ENCODE peak calls at places on chromosomes 12 and 14, in nine cellular contexts. Y, Z, Q, R, G, L, U, H and E are unnamed samples.

GRCh38 chr12:3493225-3494049 is 2.4 kb downstream of the PRMT8 start:
- DNase-seq in Z (no peak), R (no peak), Q (no peak), Y (no peak), U (no peak), H (no peak), L (no peak), G (no peak), E (no peak)

GRCh38 chr12:30425445-30425844 is 270.2 kb downstream of the IPO8 start:
- DNase-seq in Q (no peak), U (no peak), Y (no peak), Z (no peak), H (no peak), L (no peak), G (no peak), R (no peak), E (no peak)

GRCh38 chr14:97956944-97957343 is 1159.8 kb downstream of the VRK1 start:
- DNase-seq in H (no peak), Z (no peak), U (no peak), L (no peak), R (no peak), Y (no peak), G (no peak), Q (no peak), E (no peak)

GRCh38 chr12:102343361-102344121 is 136.8 kb downstream of the IGF1 start:
- DNase-seq in Y (no peak), Q (peak; percentile 55), G (no peak), R (no peak), H (no peak), L (peak; percentile 12), U (no peak), Z (peak; percentile 5), E (no peak)

GRCh38 chr14:21406213-21406612 is 22.4 kb upstream of the SUPT16H start:
- DNase-seq in Y (no peak), H (no peak), R (no peak), Q (no peak), U (no peak), Z (no peak), G (no peak), L (no peak), E (no peak)

GRCh38 chr12:64884164-64884542 is 59.7 kb downstream of the TBC1D30 start:
- DNase-seq in Y (no peak), Z (no peak), L (no peak), U (no peak), G (no peak), Q (no peak), R (no peak), H (no peak), E (no peak)

GRCh38 chr12:102023343-102023930 is 38.4 kb downstream of the WASHC3 start:
- DNase-seq in Q (peak; percentile 64), U (no peak), Y (peak; percentile 77), G (no peak), H (no peak), Z (peak; percentile 79), L (no peak), R (no peak), E (peak; percentile 28)

GRCh38 chr12:129379076-129379804 is 524.6 kb downstream of the TMEM132D start:
- DNase-seq in L (no peak), R (no peak), Y (no peak), Z (no peak), H (no peak), U (no peak), Q (no peak), G (no peak), E (no peak)

GRCh38 chr12:59164226-59164625 is 243.9 kb upstream of the LRIG3 start:
- DNase-seq in Z (no peak), Y (peak; percentile 11), U (no peak), H (no peak), L (no peak), G (no peak), R (no peak), Q (no peak), E (no peak)

GRCh38 chr12:59166457-59166856 is 246.2 kb upstream of the LRIG3 start:
- DNase-seq in Z (no peak), Y (no peak), L (no peak), G (no peak), U (no peak), R (no peak), Q (peak; percentile 3), H (no peak), E (no peak)

DNA sequence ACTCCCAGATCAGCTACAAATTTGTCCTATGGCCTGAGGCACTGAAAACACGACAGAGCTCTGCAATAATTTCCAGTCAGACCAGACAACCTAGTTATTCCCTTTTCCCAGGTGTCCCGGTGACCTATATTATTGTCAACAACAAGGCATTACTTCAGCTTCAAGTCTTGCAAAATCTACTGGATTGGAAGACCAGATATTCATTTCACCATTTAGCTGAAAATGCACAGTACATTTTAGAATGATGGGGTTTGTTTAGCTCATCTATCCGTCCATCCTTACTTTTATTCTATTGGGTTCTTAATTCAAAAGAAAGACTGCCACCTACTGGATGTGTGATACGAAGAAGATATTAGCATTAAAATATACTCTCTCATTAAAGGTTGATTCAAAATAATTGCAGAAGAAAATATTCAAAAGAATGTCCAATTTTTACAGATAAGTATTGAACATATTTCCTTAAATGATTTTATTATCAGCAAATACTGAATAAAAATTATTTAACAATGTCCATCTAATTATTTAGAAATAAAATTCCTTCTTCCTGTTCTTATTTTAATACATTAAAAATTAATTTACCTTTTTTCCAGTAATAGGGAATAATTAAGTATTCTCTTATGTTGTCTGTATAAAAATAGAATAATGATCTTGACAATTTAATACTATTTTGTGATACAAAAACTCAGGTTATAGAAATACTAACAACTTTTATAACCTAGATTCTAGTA is 244.9 kb upstream of the LRIG3 start:
- DNase-seq in R (no peak), G (no peak), L (peak; percentile 41), U (peak; percentile 64), Z (peak; percentile 74), Y (peak; percentile 59), Q (peak; percentile 54), H (no peak), E (no peak)
- TF ChIP-seq CTCF in R (peak; percentile 48), G (peak; percentile 46), L (peak; percentile 30), U (peak; percentile 81), Z (peak; percentile 47), Y (peak; percentile 49), Q (peak; percentile 47), H (peak; percentile 57), E (peak; percentile 15)

GRCh38 chr14:92907316-92907911 is 15.5 kb upstream of the CHGA start:
- DNase-seq in Y (no peak), Z (no peak), G (no peak), U (no peak), R (no peak), Q (no peak), L (no peak), H (no peak), E (no peak)

GRCh38 chr14:92906420-92906819 is 16.5 kb upstream of the CHGA start:
- DNase-seq in Z (no peak), H (no peak), Q (no peak), U (no peak), Y (no peak), L (no peak), R (no peak), G (no peak), E (no peak)

GRCh38 chr14:92903359-92903758 is 19.6 kb upstream of the CHGA start:
- DNase-seq in U (no peak), H (no peak), G (no peak), Z (no peak), L (no peak), Y (no peak), R (no peak), Q (no peak), E (no peak)

GRCh38 chr14:92906823-92907222 is 16.1 kb upstream of the CHGA start:
- DNase-seq in G (no peak), H (no peak), Z (no peak), Y (no peak), L (no peak), U (no peak), Q (no peak), R (no peak), E (no peak)

GRCh38 chr14:92905667-92906066 is 17.3 kb upstream of the CHGA start:
- DNase-seq in U (no peak), G (no peak), Q (no peak), L (no peak), Z (no peak), R (no peak), H (no peak), Y (no peak), E (no peak)
- H3K4me3 ChIP-seq in U (no peak overlapping the region), G (no peak overlapping the region), Q (no peak overlapping the region), L (no peak overlapping the region), Z (no peak overlapping the region), R (no peak overlapping the region), H (no peak overlapping the region), Y (no peak overlapping the region), E (no peak overlapping the region)

DNA sequence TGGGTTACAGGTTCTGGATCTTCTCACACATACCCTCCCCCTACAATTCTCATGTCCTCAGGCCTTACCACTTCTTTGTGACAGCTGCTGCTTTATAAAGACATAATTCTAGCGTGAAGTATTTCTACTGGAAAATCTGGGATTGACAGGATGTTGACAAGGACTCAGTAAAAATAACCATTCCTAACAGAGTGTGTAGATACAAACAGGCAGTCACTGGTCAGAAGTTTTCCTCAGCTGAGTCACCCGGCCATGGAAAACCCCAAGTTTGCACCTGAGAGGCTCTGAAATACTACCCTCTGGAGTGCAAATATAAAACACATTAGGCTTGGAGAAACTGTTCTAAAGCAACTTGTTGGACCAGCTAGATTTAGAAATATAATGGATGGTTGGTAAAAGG is 54.4 kb downstream of the SPPL3 start:
- DNase-seq in R (no peak), U (peak; percentile 86), L (peak; percentile 90), G (no peak), Q (peak; percentile 61), Y (peak; percentile 53), H (no peak), Z (peak; percentile 75), E (no peak)
- TF ChIP-seq CTCF in R (no peak), U (no peak), L (no peak), G (no peak), Q (no peak), Y (no peak), H (no peak), Z (peak; percentile 24), E (no peak)

GRCh38 chr14:106843376-106843775 is 1317.0 kb downstream of the TMEM121 start:
- DNase-seq in L (no peak), U (no peak), G (no peak), Z (no peak), Q (no peak), H (no peak), R (no peak), Y (no peak), E (no peak)

GRCh38 chr14:106845286-106846087 is 1319.1 kb downstream of the TMEM121 start:
- DNase-seq in R (peak; percentile 49), Z (no peak), Y (no peak), Q (peak; percentile 55), L (no peak), U (peak; percentile 69), G (no peak), H (peak; percentile 76), E (no peak)

GRCh38 chr14:106844608-106845285 is 1318.4 kb downstream of the TMEM121 start:
- DNase-seq in Q (peak; percentile 74), Z (no peak), G (peak; percentile 75), L (no peak), H (peak; percentile 88), U (peak; percentile 51), Y (no peak), R (peak; percentile 79), E (no peak)

GRCh38 chr14:106842687-106843086 is 1316.3 kb downstream of the TMEM121 start:
- DNase-seq in L (no peak), H (no peak), U (peak; percentile 34), Q (no peak), Z (no peak), R (no peak), Y (no peak), G (no peak), E (no peak)

DNA sequence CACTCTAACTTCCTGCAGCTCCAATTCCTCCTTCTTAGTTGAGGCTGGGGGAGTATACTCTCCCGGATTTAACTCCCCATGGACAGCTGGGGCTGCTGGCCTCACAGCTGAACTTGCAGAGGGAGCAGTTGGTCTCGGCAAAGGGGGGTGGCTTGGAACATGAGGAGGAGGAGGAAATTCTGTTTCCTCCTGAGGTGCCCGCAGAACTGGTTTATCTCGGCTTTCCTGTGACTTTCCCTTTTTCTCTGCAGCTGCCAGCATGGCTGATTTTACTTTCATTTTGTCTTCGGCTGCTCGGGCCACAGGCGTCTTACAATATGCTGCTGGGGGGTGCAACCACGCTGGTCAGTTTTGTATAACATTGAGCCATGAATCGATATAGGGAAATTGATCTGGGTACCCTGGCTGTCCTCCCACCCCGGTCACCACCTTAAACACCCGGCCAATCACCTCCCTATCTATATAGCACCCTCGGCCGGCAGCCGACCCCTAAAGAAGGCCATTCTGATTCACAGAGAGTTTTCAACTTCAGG is 1317.6 kb downstream of the TMEM121 start:
- DNase-seq in Z (no peak), H (peak; percentile 70), L (no peak), R (peak; percentile 42), Y (no peak), Q (peak; percentile 60), U (peak; percentile 57), G (no peak), E (no peak)
- H3K4me3 ChIP-seq in Z (no peak overlapping the region), H (peak overlapping the region; percentile 58), L (no peak overlapping the region), R (peak overlapping the region; percentile 69), Y (no peak overlapping the region), Q (peak overlapping the region; percentile 66), U (peak overlapping the region; percentile 83), G (peak overlapping the region; percentile 45), E (no peak overlapping the region)